ENCODE peak calls at places on chromosome 17, in seven cellular contexts. S is left ventricle myocardium inferior, Y is heart right ventricle, C is colonic mucosa, B is cardiac muscle cell, W is transverse colon, K is A549. U is an unnamed sample.

GRCh38 chr17:13792314-13792713 is 190.6 kb upstream of the HS3ST3A1 start:
- DNase-seq in S (no peak), Y (peak; percentile 15), C (no peak), B (peak; percentile 33), W (no peak), K (no peak), U (no peak)

GRCh38 chr17:76241205-76241539 is 879 bp upstream of the RNF157 start:
- DNase-seq in S (no peak), Y (no peak), C (no peak), B (no peak), W (peak; percentile 41), K (no peak), U (peak; percentile 61)

GRCh38 chr17:78128616-78129384 is at the start of gene TMC6:
- DNase-seq in S (no peak), Y (no peak), C (peak; percentile 83), B (no peak), W (peak; percentile 83), K (peak; percentile 56), U (peak; percentile 84)

GRCh38 chr17:67990909-67991308 is 5.4 kb downstream of the C17orf58 start:
- DNase-seq in S (no peak), Y (no peak), C (no peak), B (no peak), W (no peak), K (no peak), U (no peak)

GRCh38 chr17:42989726-42990652 is 8.2 kb upstream of the RPL27 start:
- DNase-seq in S (no peak), Y (no peak), C (no peak), B (no peak), W (no peak), K (peak; percentile 64), U (no peak)

GRCh38 chr17:81013642-81014041 is 21.3 kb upstream of the BAIAP2 start:
- DNase-seq in S (no peak), Y (no peak), C (no peak), B (no peak), W (no peak), K (no peak), U (no peak)

GRCh38 chr17:67435122-67435521 is 58.0 kb downstream of the PITPNC1 start:
- DNase-seq in S (no peak), Y (no peak), C (no peak), B (no peak), W (peak; percentile 40), K (no peak), U (no peak)

GRCh38 chr17:76252040-76252954 is 12.0 kb upstream of the RNF157 start:
- DNase-seq in S (no peak), Y (no peak), C (no peak), B (no peak), W (peak; percentile 67), K (peak; percentile 88), U (peak; percentile 88)

GRCh38 chr17:17345686-17346427 is 42.7 kb downstream of the NT5M start:
- DNase-seq in S (no peak), Y (no peak), C (no peak), B (no peak), W (no peak), K (no peak), U (no peak)

GRCh38 chr17:21297597-21297996 is 13.1 kb downstream of the MAP2K3 start:
- DNase-seq in S (no peak), Y (no peak), C (no peak), B (no peak), W (no peak), K (no peak), U (no peak)

GRCh38 chr17:2054262-2054739 is 602 bp upstream of the HIC1 start:
- DNase-seq in S (no peak), Y (no peak), C (no peak), B (peak; percentile 42), W (no peak), K (peak; percentile 83), U (no peak)

GRCh38 chr17:8124350-8125195 is 667 bp upstream of the HES7 start:
- DNase-seq in S (no peak), Y (no peak), C (no peak), B (peak; percentile 30), W (no peak), K (peak; percentile 53), U (no peak)

GRCh38 chr17:79024901-79025737 is 1.1 kb downstream of the C1QTNF1 start:
- DNase-seq in S (peak; percentile 76), Y (peak; percentile 77), C (peak; percentile 51), B (peak; percentile 48), W (peak; percentile 51), K (no peak), U (peak; percentile 46)

GRCh38 chr17:80446645-80447405 is 29.6 kb downstream of the NPTX1 start:
- DNase-seq in S (no peak), Y (no peak), C (no peak), B (no peak), W (no peak), K (no peak), U (no peak)

GRCh38 chr17:61436995-61437704 is 15.1 kb upstream of the TBX4 start:
- DNase-seq in S (no peak), Y (no peak), C (no peak), B (no peak), W (no peak), K (no peak), U (no peak)

GRCh38 chr17:37239690-37240344 is 136.0 kb upstream of the C17orf78 start:
- DNase-seq in S (no peak), Y (no peak), C (no peak), B (no peak), W (no peak), K (peak; percentile 21), U (no peak)

GRCh38 chr17:12320286-12320685 is 299.6 kb downstream of the MAP2K4 start:
- DNase-seq in S (no peak), Y (no peak), C (no peak), B (no peak), W (no peak), K (peak; percentile 31), U (no peak)

GRCh38 chr17:11204991-11205390 is 36.0 kb upstream of the SHISA6 start:
- DNase-seq in S (no peak), Y (no peak), C (no peak), B (no peak), W (no peak), K (no peak), U (no peak)

GRCh38 chr17:63450551-63450950 is 4.4 kb upstream of the CYB561 start:
- DNase-seq in S (no peak), Y (peak; percentile 37), C (no peak), B (no peak), W (no peak), K (no peak), U (no peak)

GRCh38 chr17:7326186-7326585 is 2.9 kb downstream of the NEURL4 start:
- DNase-seq in S (no peak), Y (no peak), C (no peak), B (no peak), W (no peak), K (no peak), U (no peak)

GRCh38 chr17:9575381-9576072 is at the start of gene STX8:
- DNase-seq in S (peak; percentile 94), Y (peak; percentile 93), C (peak; percentile 96), B (peak; percentile 94), W (peak; percentile 94), K (peak; percentile 94), U (peak; percentile 92)

GRCh38 chr17:80795737-80796136 is 195.9 kb upstream of the CHMP6 start:
- DNase-seq in S (peak; percentile 70), Y (peak; percentile 61), C (no peak), B (peak; percentile 96), W (no peak), K (no peak), U (no peak)

GRCh38 chr17:83136931-83137330 is 57.5 kb downstream of the METRNL start:
- DNase-seq in S (no peak), Y (no peak), C (peak; percentile 11), B (no peak), W (peak; percentile 1), K (no peak), U (no peak)

GRCh38 chr17:11308550-11308949 is 67.5 kb downstream of the SHISA6 start:
- DNase-seq in S (no peak), Y (no peak), C (no peak), B (no peak), W (no peak), K (no peak), U (no peak)

GRCh38 chr17:50603340-50603739 is 31.3 kb upstream of the ABCC3 start:
- DNase-seq in S (no peak), Y (no peak), C (no peak), B (no peak), W (no peak), K (peak; percentile 37), U (no peak)

GRCh38 chr17:2034806-2035548 is 5.0 kb downstream of the DPH1 start:
- DNase-seq in S (no peak), Y (no peak), C (no peak), B (no peak), W (no peak), K (no peak), U (no peak)

GRCh38 chr17:29063992-29064391 is 21.1 kb downstream of the PIPOX start:
- DNase-seq in S (no peak), Y (no peak), C (no peak), B (no peak), W (no peak), K (no peak), U (no peak)
- H3K4me1 ChIP-seq in S (peaks cover 12% of the 10 kb centered on the region), Y (no peaks in the 10 kb centered on the region), C (no peaks in the 10 kb centered on the region), B (peaks cover 22% of the 10 kb centered on the region), W (no peaks in the 10 kb centered on the region), K (peaks cover 6% of the 10 kb centered on the region), U (no peaks in the 10 kb centered on the region)

DNA sequence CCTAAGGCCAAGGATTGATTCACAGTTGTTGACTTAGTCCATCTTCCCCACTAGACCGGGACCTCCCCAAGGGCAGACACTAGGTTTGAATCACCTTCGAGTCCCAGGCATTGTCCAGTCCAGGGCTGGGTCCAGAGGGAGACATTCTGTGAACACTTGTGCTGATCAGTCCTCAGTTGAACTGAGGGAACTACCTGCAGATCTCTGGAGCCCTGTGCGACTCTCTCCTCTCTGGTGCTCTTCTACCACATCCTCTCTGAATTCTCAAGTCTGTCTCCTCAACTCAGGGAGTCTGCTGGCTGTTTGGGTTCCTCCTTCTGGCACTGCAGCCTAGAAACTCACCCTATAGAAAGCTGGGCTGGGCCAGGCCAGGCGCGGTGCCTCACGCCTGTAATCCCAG is 10.8 kb downstream of the ZNF232 start:
- DNase-seq in S (no peak), Y (no peak), C (no peak), B (no peak), W (no peak), K (no peak), U (no peak)
- H3K4me1 ChIP-seq in S (peaks cover 11% of the 10 kb centered on the region), Y (peaks cover 4% of the 10 kb centered on the region), C (no peaks in the 10 kb centered on the region), B (no peaks in the 10 kb centered on the region), W (no peaks in the 10 kb centered on the region), K (no peaks in the 10 kb centered on the region), U (no peaks in the 10 kb centered on the region)

GRCh38 chr17:45318561-45319230 is 1.9 kb upstream of the MAP3K14 start:
- DNase-seq in S (no peak), Y (no peak), C (peak; percentile 65), B (no peak), W (no peak), K (no peak), U (no peak)
- H3K4me1 ChIP-seq in S (peaks cover 54% of the 10 kb centered on the region), Y (peaks cover 32% of the 10 kb centered on the region), C (peaks cover 25% of the 10 kb centered on the region), B (peaks cover 11% of the 10 kb centered on the region), W (peaks cover 22% of the 10 kb centered on the region), K (peaks cover 62% of the 10 kb centered on the region), U (no peaks in the 10 kb centered on the region)

DNA sequence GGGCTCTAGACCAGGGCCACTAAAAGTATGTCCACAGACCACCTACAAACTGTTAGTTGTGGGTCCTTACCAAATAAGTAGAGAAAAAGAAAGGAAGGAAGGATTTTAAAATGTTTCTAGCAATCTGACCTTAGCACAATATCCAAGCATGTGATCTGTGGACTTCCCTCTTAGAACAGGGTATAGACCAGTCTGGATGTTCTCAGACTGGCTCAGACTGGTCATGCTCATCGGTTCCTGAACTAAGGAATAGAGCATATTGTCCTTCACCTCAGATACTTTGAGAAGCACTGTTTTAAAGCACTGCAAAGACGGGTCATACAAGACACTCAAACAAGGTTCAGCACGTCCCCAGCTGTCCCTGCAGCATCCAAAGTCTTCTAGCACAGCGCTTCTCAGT is 25.8 kb downstream of the CUEDC1 start:
- DNase-seq in S (no peak), Y (no peak), C (no peak), B (no peak), W (no peak), K (no peak), U (no peak)
- H3K4me1 ChIP-seq in S (peaks cover 99% of the 10 kb centered on the region), Y (peaks cover 95% of the 10 kb centered on the region), C (peaks cover 6% of the 10 kb centered on the region), B (peaks cover 5% of the 10 kb centered on the region), W (peaks cover 44% of the 10 kb centered on the region), K (peaks cover 83% of the 10 kb centered on the region), U (no peaks in the 10 kb centered on the region)

U was measured in Peyer's patch.